ENCODE peak calls at places on chromosome 9, in ten cellular contexts. D is mucosa of descending colon, F is RWPE1, O is psoas muscle, A is AG10803, Q is astrocyte of the cerebellum, E is ovary, W is heart left ventricle, N is spleen, U is astrocyte of the spinal cord. I is an unnamed sample.

GRCh38 chr9:18077941-18078678 is 395.8 kb upstream of the ADAMTSL1 start:
- DNase-seq in N (no peak), W (no peak), Q (no peak), E (no peak), F (no peak), D (no peak), A (no peak), U (no peak), O (no peak), I (no peak)

GRCh38 chr9:93968451-93969327 is 13.5 kb upstream of the BARX1 start:
- DNase-seq in O (no peak), N (no peak), Q (no peak), U (peak), A (no peak), E (no peak), W (no peak), F (no peak), D (no peak), I (no peak)

GRCh38 chr9:115264333-115264732 is 146.4 kb upstream of the TNC start:
- DNase-seq in N (no peak), E (no peak), Q (no peak), A (peak), F (no peak), U (no peak), O (no peak), W (no peak), D (no peak), I (no peak)

GRCh38 chr9:130858734-130859705 is 24.0 kb downstream of the ABL1 start:
- DNase-seq in A (no peak), W (no peak), O (peak), D (no peak), Q (no peak), E (no peak), N (peak), F (no peak), U (no peak), I (no peak)

GRCh38 chr9:137478613-137479314 is 19.6 kb upstream of the NSMF start:
- DNase-seq in U (no peak), F (no peak), Q (no peak), A (peak), N (peak), D (no peak), O (no peak), W (peak), E (peak), I (no peak)

GRCh38 chr9:129405831-129406220 is 215.1 kb downstream of the C9orf50 start:
- DNase-seq in O (no peak), E (no peak), A (no peak), F (no peak), Q (no peak), W (no peak), U (no peak), D (no peak), N (peak), I (no peak)

GRCh38 chr9:136572596-136573313 is 26.9 kb upstream of the NOTCH1 start:
- DNase-seq in F (no peak), E (no peak), Q (no peak), D (no peak), N (no peak), W (peak), A (no peak), U (no peak), O (no peak), I (no peak)

GRCh38 chr9:104872959-104873850 is 54.8 kb downstream of the ABCA1 start:
- DNase-seq in Q (peak), U (peak), D (peak), W (peak), E (peak), A (peak), O (peak), F (peak), N (no peak), I (peak)

GRCh38 chr9:122364117-122364782 is 6.6 kb upstream of the PTGS1 start:
- DNase-seq in E (no peak), U (no peak), W (no peak), O (no peak), Q (no peak), F (peak), N (peak), A (no peak), D (no peak), I (no peak)

GRCh38 chr9:71630371-71630770 is 137.9 kb downstream of the CEMIP2 start:
- DNase-seq in F (no peak), N (no peak), D (no peak), W (no peak), E (no peak), U (no peak), O (no peak), A (no peak), Q (no peak), I (peak)

GRCh38 chr9:72149231-72149975 is at the start of gene GDA:
- DNase-seq in U (no peak), E (no peak), N (no peak), F (peak), A (no peak), W (no peak), D (peak), Q (no peak), O (no peak), I (peak)

GRCh38 chr9:81574399-81574798 is 114.9 kb downstream of the TLE1 start:
- DNase-seq in E (no peak), D (no peak), W (no peak), Q (peak), N (no peak), U (peak), O (no peak), F (no peak), A (peak), I (no peak)

GRCh38 chr9:120393386-120394057 is 186.4 kb downstream of the CDK5RAP2 start:
- DNase-seq in W (no peak), U (no peak), E (no peak), N (no peak), Q (no peak), D (no peak), F (peak), O (no peak), A (peak), I (no peak)

GRCh38 chr9:137199411-137200121 is 975 bp downstream of the TPRN start:
- DNase-seq in N (peak), O (no peak), F (no peak), D (no peak), A (no peak), E (no peak), U (peak), Q (no peak), W (no peak), I (no peak)

GRCh38 chr9:100700689-100701318 is 122.9 kb downstream of the CAVIN4 start:
- DNase-seq in E (no peak), U (no peak), Q (no peak), N (no peak), D (peak), F (no peak), A (peak), W (no peak), O (no peak), I (peak)

GRCh38 chr9:129840024-129840423 is 4.8 kb downstream of the USP20 start:
- DNase-seq in U (no peak), F (no peak), O (no peak), Q (no peak), E (no peak), D (no peak), A (no peak), N (no peak), W (no peak), I (no peak)

GRCh38 chr9:83062653-83063527 is at the start of gene RASEF:
- DNase-seq in A (no peak), E (peak), N (peak), Q (no peak), O (no peak), U (peak), D (peak), F (peak), W (no peak), I (peak)

GRCh38 chr9:132163876-132164603 is 2.2 kb downstream of the NTNG2 start:
- DNase-seq in N (no peak), O (no peak), U (no peak), Q (no peak), E (no peak), W (no peak), D (no peak), A (no peak), F (no peak), I (no peak)

GRCh38 chr9:121189660-121190059 is 12.0 kb downstream of the RAB14 start:
- DNase-seq in O (no peak), N (no peak), A (no peak), E (no peak), F (no peak), W (no peak), Q (no peak), D (no peak), U (no peak), I (no peak)

GRCh38 chr9:112711050-112711689 is 6.7 kb downstream of the INIP start:
- DNase-seq in Q (peak), W (no peak), A (peak), O (no peak), U (peak), F (peak), D (no peak), N (no peak), E (no peak), I (no peak)

GRCh38 chr9:34988218-34989055 is 1.1 kb upstream of the DNAJB5 start:
- DNase-seq in W (peak), U (no peak), E (peak), D (peak), O (peak), F (no peak), N (peak), Q (no peak), A (no peak), I (peak)

GRCh38 chr9:136110082-136111061 is 8.3 kb downstream of the TMEM250 start:
- DNase-seq in O (no peak), A (peak), D (no peak), Q (no peak), U (peak), F (no peak), E (peak), N (peak), W (no peak), I (no peak)

GRCh38 chr9:93646640-93647178 is 70.3 kb downstream of the PHF2 start:
- DNase-seq in U (no peak), D (no peak), O (no peak), F (no peak), W (no peak), E (peak), Q (no peak), A (no peak), N (peak), I (peak)

DNA sequence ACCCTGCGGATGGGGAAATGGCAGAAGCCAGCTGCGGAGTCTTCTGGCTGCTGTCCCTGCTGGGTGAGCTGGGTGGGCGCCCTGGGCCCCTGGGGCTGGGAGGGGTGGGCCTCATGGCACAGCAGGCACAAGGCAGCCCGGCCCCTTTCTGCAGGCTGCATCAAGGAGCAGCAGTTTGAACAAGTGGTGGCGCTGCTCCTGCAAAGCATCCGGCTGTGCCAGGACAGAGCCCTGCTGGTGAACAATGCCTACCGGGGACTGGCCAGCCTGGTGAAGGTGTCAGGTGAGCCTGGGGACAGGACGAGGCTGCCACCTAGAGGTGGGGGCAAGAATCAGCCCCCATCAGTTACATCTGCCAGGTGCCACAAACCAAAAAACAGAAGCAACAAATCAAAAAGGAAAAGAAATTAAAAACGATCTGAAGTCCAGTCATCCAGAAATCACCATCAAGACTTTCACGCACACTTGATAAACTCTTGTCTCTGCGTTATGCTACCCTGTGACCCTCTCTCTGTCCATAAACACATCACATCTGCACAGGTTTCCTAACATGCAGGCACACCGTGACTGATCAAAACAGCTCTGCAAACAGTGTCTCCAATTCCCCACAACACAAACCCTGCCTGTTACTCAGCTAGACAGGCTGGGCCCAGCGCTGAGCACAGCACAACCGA is 13.9 kb downstream of the REXO4 start:
- DNase-seq in N (peak), Q (no peak), U (no peak), E (no peak), O (no peak), A (peak), W (no peak), D (peak), F (peak), I (peak)
- TF ChIP-seq CTCF in N (peak), Q (peak), U (peak), E (no peak), O (peak), A (peak), W (peak), D (peak), F (peak), I (peak)

GRCh38 chr9:89928521-89929275 is 323.9 kb downstream of the GADD45G start:
- DNase-seq in Q (no peak), D (no peak), E (no peak), N (no peak), A (no peak), O (no peak), W (no peak), F (no peak), U (no peak), I (no peak)

GRCh38 chr9:89928106-89928505 is 323.3 kb downstream of the GADD45G start:
- DNase-seq in E (no peak), A (no peak), Q (no peak), N (no peak), O (no peak), U (no peak), D (no peak), W (no peak), F (no peak), I (no peak)

GRCh38 chr9:89926691-89927220 is 321.9 kb downstream of the GADD45G start:
- DNase-seq in E (no peak), U (no peak), W (no peak), D (peak), F (no peak), O (no peak), A (no peak), Q (no peak), N (no peak), I (no peak)

GRCh38 chr9:89929721-89930480 is 325.1 kb downstream of the GADD45G start:
- DNase-seq in N (no peak), W (peak), Q (no peak), E (no peak), U (no peak), A (peak), F (peak), D (no peak), O (peak), I (peak)

DNA sequence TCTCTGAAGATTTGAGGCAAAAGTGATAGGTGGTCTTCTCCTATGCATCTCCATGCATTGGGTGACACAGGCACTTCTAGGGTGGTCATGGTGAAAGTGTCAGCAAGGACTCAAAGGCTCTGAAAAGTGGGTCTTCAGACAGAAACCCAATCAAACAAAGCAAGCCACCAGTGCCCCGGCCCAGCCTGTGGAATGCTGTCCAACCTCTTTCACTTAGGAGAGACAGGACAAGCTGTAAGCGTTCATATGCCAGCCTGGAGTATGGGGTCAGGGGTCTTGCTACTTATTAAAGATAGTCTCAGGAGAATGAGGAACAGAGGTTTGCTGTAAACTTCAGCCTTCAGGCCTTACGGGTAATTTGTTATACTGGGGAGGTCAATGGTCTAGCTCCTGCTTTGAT is 324.5 kb downstream of the GADD45G start:
- DNase-seq in D (no peak), N (no peak), A (no peak), W (no peak), U (no peak), E (no peak), F (no peak), Q (no peak), O (no peak), I (no peak)
- TF ChIP-seq CTCF in D (no peak), N (no peak), A (no peak), W (no peak), U (no peak), E (no peak), F (no peak), Q (no peak), O (no peak), I (no peak)

GRCh38 chr9:19101203-19101602 is 1.5 kb downstream of the HAUS6 start:
- DNase-seq in E (no peak), N (no peak), A (no peak), W (no peak), O (no peak), U (no peak), D (no peak), F (no peak), Q (no peak), I (no peak)

GRCh38 chr9:19104528-19105282 is 2.0 kb upstream of the HAUS6 start:
- DNase-seq in A (peak), O (no peak), F (no peak), N (no peak), Q (no peak), E (no peak), D (peak), W (no peak), U (peak), I (no peak)

GRCh38 chr9:19108038-19108437 is 5.3 kb upstream of the HAUS6 start:
- DNase-seq in W (no peak), O (no peak), E (no peak), Q (no peak), U (no peak), A (no peak), F (no peak), D (no peak), N (no peak), I (no peak)

GRCh38 chr9:19102181-19102630 is 498 bp downstream of the HAUS6 start:
- DNase-seq in A (no peak), Q (no peak), D (peak), U (no peak), N (peak), F (peak), E (peak), W (peak), O (no peak), I (peak)

GRCh38 chr9:19102631-19103345 is at the start of gene HAUS6:
- DNase-seq in E (peak), U (peak), W (peak), Q (peak), D (peak), N (peak), F (peak), O (peak), A (peak), I (peak)
- TF ChIP-seq CTCF in E (peak), U (peak), W (peak), Q (peak), D (peak), N (peak), F (no peak), O (peak), A (peak), I (peak)

DNA sequence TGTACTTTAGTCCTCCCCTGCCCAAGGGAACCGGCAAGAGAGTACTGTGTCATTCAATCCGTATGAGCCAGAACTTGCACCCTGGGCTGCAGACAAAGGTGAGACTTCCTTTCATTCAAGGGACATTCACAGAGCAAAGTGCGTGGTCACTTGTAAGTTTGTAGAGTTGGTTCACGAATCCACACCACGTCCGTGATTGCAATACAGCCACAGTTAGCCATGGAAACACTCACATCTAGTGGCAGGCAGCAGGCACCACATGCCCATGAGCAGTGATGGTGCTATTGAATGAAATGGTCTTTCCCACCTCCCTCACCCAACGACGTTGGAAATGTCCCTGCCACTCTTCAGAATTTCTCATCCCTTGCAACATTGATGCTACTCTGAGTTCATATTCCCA is 72.6 kb downstream of the SYK start:
- DNase-seq in A (no peak), F (no peak), W (no peak), U (no peak), O (no peak), Q (no peak), D (no peak), N (no peak), E (no peak), I (no peak)
- TF ChIP-seq CTCF in A (no peak), F (no peak), W (no peak), U (peak), O (no peak), Q (no peak), D (no peak), N (no peak), E (no peak), I (no peak)

DNA sequence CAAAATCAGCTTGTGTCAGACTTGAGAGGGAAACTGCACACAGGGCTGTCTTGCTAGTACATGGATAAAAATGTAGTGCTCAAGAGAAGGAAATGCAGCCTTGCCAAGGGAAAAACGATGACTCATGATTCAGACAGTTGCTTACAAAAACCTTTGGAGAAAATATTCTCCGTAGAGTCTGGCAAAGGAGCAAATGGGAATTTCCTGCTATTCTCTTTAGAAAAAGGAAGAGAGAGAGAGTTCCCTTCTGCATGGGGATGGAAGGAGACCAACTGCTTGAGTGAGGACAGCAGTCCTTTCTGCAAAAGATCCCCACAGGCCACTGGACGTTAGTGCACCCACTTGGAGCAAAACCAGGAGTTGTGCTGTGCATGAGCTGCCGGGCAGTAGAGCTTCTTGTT is 7.6 kb downstream of the IFNB1 start:
- DNase-seq in Q (peak), D (peak), N (no peak), F (peak), O (peak), A (peak), E (peak), U (peak), W (peak), I (peak)
- TF ChIP-seq CTCF in Q (peak), D (no peak), N (no peak), F (peak), O (peak), A (peak), E (no peak), U (peak), W (peak), I (peak)